ENCODE peak calls at places on chromosome 7, in six cellular contexts. K is transverse colon, V is K562, H is ovary, A is tibial nerve, W is sigmoid colon. G is an unnamed sample.

GRCh38 chr7:13105209-13105608 is 417.8 kb downstream of the ARL4A start:
- DNase-seq in K (no peak), V (no peak), H (no peak), A (no peak), W (no peak), G (no peak)

GRCh38 chr7:21028186-21028989 is 241.7 kb upstream of the SP8 start:
- DNase-seq in K (peak), V (no peak), H (no peak), A (peak), W (no peak), G (no peak)

GRCh38 chr7:149027055-149027454 is 1.2 kb downstream of the PDIA4 start:
- DNase-seq in K (no peak), V (no peak), H (no peak), A (no peak), W (no peak), G (no peak)

GRCh38 chr7:91941450-91941849 is 788 bp downstream of the AKAP9 start:
- DNase-seq in K (peak), V (peak), H (no peak), A (peak), W (no peak), G (no peak)

GRCh38 chr7:91657386-91658120 is 222.9 kb downstream of the MTERF1 start:
- DNase-seq in K (no peak), V (no peak), H (no peak), A (no peak), W (no peak), G (no peak)

GRCh38 chr7:38932509-38933168 is 23.6 kb upstream of the VPS41 start:
- DNase-seq in K (peak), V (peak), H (peak), A (peak), W (no peak), G (no peak)

GRCh38 chr7:33039257-33039904 is 23.2 kb downstream of the NT5C3A start:
- DNase-seq in K (no peak), V (no peak), H (no peak), A (no peak), W (no peak), G (no peak)

GRCh38 chr7:102287082-102287464 is 405 bp downstream of the SH2B2 start:
- DNase-seq in K (no peak), V (no peak), H (peak), A (no peak), W (no peak), G (no peak)

GRCh38 chr7:149845257-149845980 is 7.2 kb downstream of the ZNF862 start:
- DNase-seq in K (no peak), V (no peak), H (peak), A (no peak), W (peak), G (no peak)

GRCh38 chr7:13336227-13336626 is 648.8 kb downstream of the ARL4A start:
- DNase-seq in K (no peak), V (no peak), H (no peak), A (no peak), W (no peak), G (no peak)

GRCh38 chr7:124667312-124667711 is 98.3 kb downstream of the GPR37 start:
- DNase-seq in K (no peak), V (no peak), H (no peak), A (no peak), W (no peak), G (no peak)

GRCh38 chr7:2120251-2120660 is 112.5 kb downstream of the MAD1L1 start:
- DNase-seq in K (no peak), V (no peak), H (no peak), A (no peak), W (no peak), G (no peak)

GRCh38 chr7:157693071-157693520 is 356.3 kb downstream of the DNAJB6 start:
- DNase-seq in K (no peak), V (no peak), H (no peak), A (no peak), W (peak), G (no peak)

GRCh38 chr7:16594061-16594460 is 51.5 kb downstream of the ANKMY2 start:
- DNase-seq in K (no peak), V (no peak), H (no peak), A (no peak), W (no peak), G (no peak)

GRCh38 chr7:30713397-30713796 is 31.1 kb upstream of the CRHR2 start:
- DNase-seq in K (no peak), V (no peak), H (no peak), A (no peak), W (no peak), G (no peak)

GRCh38 chr7:27182861-27183681 is 2.0 kb downstream of the HOXA11 start:
- DNase-seq in K (peak), V (no peak), H (no peak), A (no peak), W (peak), G (peak)

GRCh38 chr7:37353949-37354660 is 94.6 kb downstream of the ELMO1 start:
- DNase-seq in K (no peak), V (no peak), H (no peak), A (no peak), W (no peak), G (no peak)

GRCh38 chr7:4845740-4846142 is 16.1 kb downstream of the PAPOLB start:
- DNase-seq in K (no peak), V (peak), H (peak), A (no peak), W (peak), G (peak)

GRCh38 chr7:45575501-45576248 is 1.5 kb downstream of the ADCY1 start:
- DNase-seq in K (no peak), V (no peak), H (no peak), A (no peak), W (peak), G (no peak)

GRCh38 chr7:2566890-2567662 is 8.3 kb downstream of the IQCE start:
- DNase-seq in K (peak), V (no peak), H (no peak), A (no peak), W (no peak), G (no peak)

GRCh38 chr7:116532102-116532501 is 7.3 kb downstream of the CAV1 start:
- DNase-seq in K (no peak), V (no peak), H (no peak), A (no peak), W (no peak), G (no peak)

GRCh38 chr7:106681815-106682495 is 21.0 kb upstream of the CCDC71L start:
- DNase-seq in K (no peak), V (no peak), H (no peak), A (no peak), W (no peak), G (no peak)

GRCh38 chr7:1331576-1332467 is 99.2 kb downstream of the UNCX start:
- DNase-seq in K (no peak), V (no peak), H (no peak), A (no peak), W (peak), G (no peak)

GRCh38 chr7:12196386-12196785 is 14.7 kb upstream of the TMEM106B start:
- DNase-seq in K (no peak), V (no peak), H (no peak), A (no peak), W (no peak), G (no peak)

GRCh38 chr7:99365318-99366141 is 9.0 kb upstream of the ARPC1B start:
- DNase-seq in K (peak), V (peak), H (no peak), A (no peak), W (no peak), G (no peak)

GRCh38 chr7:92404170-92404614 is 43.1 kb upstream of the GATAD1 start:
- DNase-seq in K (no peak), V (peak), H (no peak), A (no peak), W (no peak), G (no peak)

GRCh38 chr7:31550432-31550831 is 36.5 kb downstream of the ITPRID1 start:
- DNase-seq in K (no peak), V (no peak), H (no peak), A (no peak), W (no peak), G (no peak)

GRCh38 chr7:28811990-28812389 is 146.1 kb downstream of the TRIL start:
- DNase-seq in K (no peak), V (no peak), H (no peak), A (no peak), W (no peak), G (no peak)

GRCh38 chr7:135260470-135260869 is 26.8 kb downstream of the STRA8 start:
- DNase-seq in K (no peak), V (no peak), H (no peak), A (no peak), W (no peak), G (no peak)

GRCh38 chr7:32915041-32915536 is 23.5 kb upstream of the KBTBD2 start:
- DNase-seq in K (no peak), V (no peak), H (no peak), A (no peak), W (no peak), G (no peak)

GRCh38 chr7:129796186-129796775 is 156.5 kb downstream of the UBE2H start:
- DNase-seq in K (no peak), V (no peak), H (no peak), A (no peak), W (no peak), G (no peak)

GRCh38 chr7:152402384-152403250 is 33.2 kb downstream of the KMT2C start:
- DNase-seq in K (no peak), V (no peak), H (no peak), A (no peak), W (no peak), G (no peak)
- TF ChIP-seq POLR2A in K (no peak), V (no peak), H (no peak), A (no peak), W (no peak), G (no peak)

DNA sequence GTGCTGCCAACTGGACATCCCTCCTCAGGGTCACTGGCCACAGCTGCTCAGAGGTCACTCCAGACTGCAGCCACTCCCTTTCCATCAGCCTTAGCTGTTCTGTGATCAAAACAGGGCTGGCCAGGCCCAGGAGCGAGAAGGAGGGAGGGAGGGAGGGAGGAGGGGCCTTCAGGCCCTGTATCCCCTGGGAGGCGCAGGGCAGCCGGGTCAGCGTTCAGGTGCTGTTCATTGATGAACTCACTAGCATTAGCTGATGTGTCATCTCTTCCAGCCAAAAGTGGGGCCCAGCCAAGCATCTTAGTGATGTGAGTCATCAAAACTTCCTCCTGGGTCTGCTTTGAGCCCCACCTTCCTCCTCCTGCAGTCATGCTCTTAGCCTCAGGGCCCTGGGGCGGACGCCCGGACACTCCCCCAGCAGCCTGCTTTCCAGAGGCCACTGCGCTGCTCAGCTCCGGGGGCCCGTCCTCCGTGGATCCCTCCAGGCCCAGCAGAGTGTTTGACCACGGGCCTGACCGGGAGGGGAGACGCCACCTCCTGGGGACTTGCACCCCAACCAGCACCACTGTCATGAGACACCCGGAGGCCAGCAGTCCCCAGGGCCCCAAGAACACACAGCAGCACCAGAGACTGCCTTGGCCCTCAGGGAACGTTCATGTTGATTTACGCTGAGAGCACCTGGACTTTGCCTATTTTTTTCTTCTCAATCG is 149.2 kb downstream of the PRKAG2 start:
- DNase-seq in K (peak), V (peak), H (peak), A (peak), W (peak), G (peak)
- TF ChIP-seq EP300 in K (no peak), V (no peak), H (no peak), A (no peak), W (no peak), G (no peak)

GRCh38 chr7:44101304-44101965 is 2.7 kb upstream of the AEBP1 start:
- DNase-seq in K (no peak), V (no peak), H (no peak), A (no peak), W (no peak), G (no peak)

GRCh38 chr7:44102846-44103565 is 1.1 kb upstream of the AEBP1 start:
- DNase-seq in K (no peak), V (no peak), H (no peak), A (no peak), W (no peak), G (no peak)

GRCh38 chr7:44103566-44103940 is 592 bp upstream of the AEBP1 start:
- DNase-seq in K (no peak), V (no peak), H (no peak), A (no peak), W (no peak), G (no peak)

GRCh38 chr7:44100458-44101303 is 3.5 kb upstream of the AEBP1 start:
- DNase-seq in K (peak), V (no peak), H (peak), A (no peak), W (peak), G (no peak)

DNA sequence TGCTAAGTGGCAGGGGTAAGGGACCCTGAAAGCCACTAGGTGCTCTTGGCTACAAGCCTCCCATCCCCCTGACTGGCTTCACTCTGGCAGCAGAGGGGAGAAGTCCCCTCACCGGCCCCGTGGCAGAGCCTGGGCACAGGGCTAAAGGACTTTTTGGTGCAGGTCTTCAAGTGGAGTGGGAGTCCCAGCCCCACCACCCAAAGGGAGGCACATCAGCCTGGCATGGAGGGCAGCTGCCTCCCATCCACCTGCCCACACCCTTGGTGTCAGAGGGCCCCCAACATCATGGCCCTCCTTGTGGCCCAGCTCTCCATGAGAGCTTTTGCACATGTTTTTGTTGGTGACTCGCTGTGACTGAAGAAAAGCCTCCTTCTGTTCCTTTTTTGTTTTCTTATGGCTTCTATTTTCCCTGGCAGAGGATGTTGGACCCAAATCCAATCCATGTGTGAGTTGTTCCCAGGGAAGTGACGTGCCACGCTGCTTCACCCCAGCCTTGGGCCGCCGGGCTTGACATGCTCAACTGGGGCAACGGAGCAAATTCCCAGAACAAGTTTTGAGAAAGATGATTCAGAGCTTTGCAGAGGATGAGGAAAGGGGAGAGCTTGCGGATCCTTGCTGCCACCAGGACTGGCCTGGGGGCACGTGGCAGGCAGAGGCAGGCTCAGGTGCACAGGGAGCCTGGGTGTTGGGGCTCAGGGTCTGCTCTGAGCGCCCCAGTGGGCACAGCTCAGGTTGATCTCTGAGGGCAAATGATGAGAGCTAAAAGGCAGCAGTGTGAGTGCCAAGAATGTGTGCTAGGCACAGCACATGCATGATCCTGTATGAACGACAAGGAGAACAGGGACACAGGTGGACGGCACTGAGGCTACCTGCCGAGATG is 1.9 kb upstream of the AEBP1 start:
- DNase-seq in K (no peak), V (no peak), H (no peak), A (peak), W (peak), G (no peak)
- H3K27ac ChIP-seq in K (peak), V (no peak), H (peak), A (peak), W (peak), G (peak)

DNA sequence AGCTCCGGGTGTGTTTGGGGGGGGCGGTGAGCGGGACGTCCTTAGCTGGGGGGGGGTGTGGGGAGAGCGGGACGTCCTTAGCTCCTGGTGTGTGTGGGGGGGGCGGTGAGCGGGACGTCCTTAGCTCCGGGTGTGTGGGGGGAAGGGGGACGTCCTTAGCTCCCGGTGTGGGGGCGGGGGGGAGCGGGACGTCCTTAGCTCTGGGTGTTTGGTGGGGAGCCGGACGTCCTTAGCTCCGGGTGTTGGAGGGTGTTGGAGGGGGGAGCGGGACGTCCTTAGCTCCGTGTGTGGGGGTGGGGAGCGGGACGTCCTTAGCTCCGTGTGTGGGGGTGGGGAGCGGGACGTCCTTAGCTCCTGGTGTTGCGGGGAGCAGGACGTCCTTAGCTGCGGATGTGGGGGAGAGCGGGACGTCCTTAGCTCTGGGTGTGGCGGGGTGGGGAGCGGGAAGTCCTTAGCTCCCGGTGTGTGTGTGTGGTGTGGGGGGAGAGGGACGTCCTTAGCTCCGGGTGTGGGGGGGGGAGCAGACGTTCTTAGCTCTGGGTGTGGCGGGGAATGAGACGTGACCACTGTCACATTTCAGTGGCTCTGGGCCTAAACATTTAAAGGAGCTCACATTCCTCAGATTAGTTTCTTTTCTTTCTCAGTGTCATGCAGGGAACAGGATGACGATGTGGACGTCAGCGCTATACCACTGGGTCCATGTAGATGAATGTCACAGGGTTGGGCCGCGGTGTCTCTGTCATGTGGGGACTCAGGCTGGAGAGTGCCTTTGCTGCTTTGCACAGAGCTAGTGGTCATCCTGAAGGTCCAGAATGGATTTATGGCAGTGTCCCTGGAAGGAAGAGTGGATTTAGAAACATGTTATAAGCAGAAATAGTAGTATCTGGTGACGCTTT is 7.5 kb downstream of the DYNC2I1 start:
- DNase-seq in K (peak), V (peak), H (peak), A (peak), W (peak), G (peak)
- TF ChIP-seq POLR2A in K (peak), V (peak), H (no peak), A (peak), W (peak), G (no peak)

G was measured in suprapubic skin.